ENCODE peak calls at places on chromosome 22, in five cellular contexts. J is caudate nucleus, X is hypothalamus, R is renal cortical epithelial cell, L is LoVo. Z is an unnamed sample.

GRCh38 chr22:18095101-18095805 is 15.4 kb upstream of the TUBA8 start:
- DNase-seq in J (no peak), X (no peak), R (peak; percentile 69), L (no peak), Z (peak; percentile 13)

GRCh38 chr22:20889904-20890303 is 27.3 kb upstream of the CRKL start:
- DNase-seq in J (no peak), X (no peak), R (no peak), L (no peak), Z (no peak)

GRCh38 chr22:27378343-27378800 is 423.2 kb downstream of the MN1 start:
- DNase-seq in J (no peak), X (no peak), R (no peak), L (no peak), Z (no peak)

GRCh38 chr22:39520874-39521857 is 804 bp downstream of the ATF4 start:
- DNase-seq in J (no peak), X (no peak), R (no peak), L (peak; percentile 70), Z (peak; percentile 72)

GRCh38 chr22:37195921-37196320 is 7.9 kb upstream of the C1QTNF6 start:
- DNase-seq in J (no peak), X (no peak), R (no peak), L (peak; percentile 22), Z (no peak)

GRCh38 chr22:39351689-39352214 is 2.0 kb downstream of the SYNGR1 start:
- DNase-seq in J (no peak), X (no peak), R (peak; percentile 41), L (no peak), Z (no peak)

GRCh38 chr22:19085233-19086043 is 36.8 kb downstream of the DGCR2 start:
- DNase-seq in J (no peak), X (no peak), R (peak; percentile 47), L (no peak), Z (peak; percentile 31)

GRCh38 chr22:27993774-27994350 is 74.8 kb upstream of the PITPNB start:
- DNase-seq in J (no peak), X (no peak), R (no peak), L (no peak), Z (no peak)

GRCh38 chr22:20159088-20159487 is 8.2 kb upstream of the CCDC188 start:
- DNase-seq in J (no peak), X (no peak), R (no peak), L (no peak), Z (no peak)

GRCh38 chr22:21942407-21942895 is 10.2 kb downstream of the PPM1F start:
- DNase-seq in J (no peak), X (no peak), R (peak; percentile 83), L (peak; percentile 49), Z (peak; percentile 49)

GRCh38 chr22:19805821-19806212 is 45.2 kb downstream of the TBX1 start:
- DNase-seq in J (no peak), X (no peak), R (peak; percentile 83), L (no peak), Z (no peak)

GRCh38 chr22:31489632-31490495 is at the start of gene EIF4ENIF1:
- DNase-seq in J (peak; percentile 71), X (peak; percentile 64), R (peak; percentile 36), L (peak; percentile 64), Z (peak; percentile 62)

GRCh38 chr22:37816543-37817180 is 6.5 kb upstream of the GALR3 start:
- DNase-seq in J (no peak), X (no peak), R (no peak), L (no peak), Z (no peak)

GRCh38 chr22:22398530-22399327 is 109.8 kb downstream of the ZNF280B start:
- DNase-seq in J (no peak), X (no peak), R (no peak), L (no peak), Z (no peak)

GRCh38 chr22:49686495-49687219 is 141.0 kb downstream of the BRD1 start:
- DNase-seq in J (no peak), X (no peak), R (no peak), L (no peak), Z (no peak)

GRCh38 chr22:37105154-37105553 is 4.4 kb downstream of the TMPRSS6 start:
- DNase-seq in J (no peak), X (no peak), R (no peak), L (no peak), Z (no peak)

GRCh38 chr22:19717181-19717580 is 2.9 kb downstream of the SEPTIN5 start:
- DNase-seq in J (no peak), X (no peak), R (no peak), L (no peak), Z (no peak)

GRCh38 chr22:50730013-50730891 is 7.8 kb upstream of the ACR start:
- DNase-seq in J (no peak), X (no peak), R (no peak), L (no peak), Z (no peak)

GRCh38 chr22:27247691-27248434 is 553.7 kb downstream of the MN1 start:
- DNase-seq in J (no peak), X (no peak), R (no peak), L (no peak), Z (no peak)

GRCh38 chr22:37401861-37402506 is 25.3 kb downstream of the ELFN2 start:
- DNase-seq in J (no peak), X (no peak), R (no peak), L (no peak), Z (no peak)

GRCh38 chr22:40487663-40488249 is 117.4 kb downstream of the SGSM3 start:
- DNase-seq in J (no peak), X (no peak), R (no peak), L (no peak), Z (peak; percentile 28)

GRCh38 chr22:34055525-34056200 is 135.4 kb upstream of the LARGE1 start:
- DNase-seq in J (no peak), X (no peak), R (no peak), L (peak; percentile 21), Z (peak; percentile 7)

GRCh38 chr22:27836181-27836580 is 34.6 kb upstream of the MN1 start:
- DNase-seq in J (no peak), X (no peak), R (no peak), L (no peak), Z (no peak)

GRCh38 chr22:19984201-19984753 is 32.3 kb downstream of the ARVCF start:
- DNase-seq in J (no peak), X (no peak), R (peak; percentile 59), L (peak; percentile 53), Z (peak; percentile 61)

GRCh38 chr22:42321908-42322561 is 51.6 kb upstream of the TCF20 start:
- DNase-seq in J (no peak), X (no peak), R (no peak), L (no peak), Z (no peak)

GRCh38 chr22:31537019-31537535 is 40.7 kb downstream of the SFI1 start:
- DNase-seq in J (no peak), X (no peak), R (no peak), L (no peak), Z (no peak)